ENCODE peak calls at places on chromosomes 6 and 20, in nine cellular contexts. Q is mesothelial cell of epicardium, M is thoracic aorta, J is endothelial cell, P is cardiac muscle cell, W is heart right ventricle, K is RWPE1, R is hepatocyte, T is neural crest cell. B is an unnamed sample.

GRCh38 chr6:79764758-79765157 is 133.6 kb downstream of the SH3BGRL2 start:
- DNase-seq in Q (no peak), M (no peak), J (no peak), P (no peak), W (no peak), K (no peak), R (no peak), T (no peak), B (no peak)

GRCh38 chr6:23414204-23414501 is 711.9 kb upstream of the NRSN1 start:
- DNase-seq in Q (no peak), M (no peak), J (no peak), P (peak), W (peak), K (no peak), R (peak), T (no peak), B (no peak)

GRCh38 chr6:1686117-1687098 is 76.7 kb downstream of the FOXC1 start:
- DNase-seq in Q (no peak), M (peak), J (no peak), P (peak), W (peak), K (peak), R (no peak), T (no peak), B (no peak)

GRCh38 chr6:156379946-156380707 is 397.1 kb upstream of the ARID1B start:
- DNase-seq in Q (no peak), M (no peak), J (no peak), P (peak), W (no peak), K (no peak), R (peak), T (no peak), B (no peak)

GRCh38 chr20:51604851-51605250 is 62.3 kb upstream of the NFATC2 start:
- DNase-seq in Q (no peak), M (no peak), J (no peak), P (no peak), W (no peak), K (no peak), R (no peak), T (no peak), B (no peak)

GRCh38 chr6:52352239-52353008 is 9.5 kb upstream of the PAQR8 start:
- DNase-seq in Q (no peak), M (peak), J (no peak), P (peak), W (no peak), K (peak), R (peak), T (no peak), B (no peak)

GRCh38 chr6:71733970-71734899 is 152.1 kb upstream of the RIMS1 start:
- DNase-seq in Q (no peak), M (no peak), J (no peak), P (no peak), W (no peak), K (no peak), R (no peak), T (no peak), B (no peak)

GRCh38 chr6:123716506-123716905 is 79.8 kb upstream of the TRDN start:
- DNase-seq in Q (no peak), M (no peak), J (no peak), P (no peak), W (no peak), K (no peak), R (no peak), T (no peak), B (no peak)

GRCh38 chr6:82076855-82077254 is 170.7 kb downstream of the IBTK start:
- DNase-seq in Q (no peak), M (no peak), J (no peak), P (no peak), W (no peak), K (no peak), R (no peak), T (no peak), B (no peak)

GRCh38 chr6:106446287-106446885 is 85.9 kb downstream of the CRYBG1 start:
- DNase-seq in Q (no peak), M (no peak), J (no peak), P (peak), W (no peak), K (peak), R (no peak), T (no peak), B (no peak)

GRCh38 chr20:24160563-24161355 is 172.2 kb upstream of the GGTLC1 start:
- DNase-seq in Q (no peak), M (no peak), J (peak), P (peak), W (peak), K (peak), R (peak), T (peak), B (no peak)
- TF ChIP-seq CTCF in Q (peak), M (peak), J (peak), P (peak), W (peak), K (peak), R (peak), T (peak), B (peak)

DNA sequence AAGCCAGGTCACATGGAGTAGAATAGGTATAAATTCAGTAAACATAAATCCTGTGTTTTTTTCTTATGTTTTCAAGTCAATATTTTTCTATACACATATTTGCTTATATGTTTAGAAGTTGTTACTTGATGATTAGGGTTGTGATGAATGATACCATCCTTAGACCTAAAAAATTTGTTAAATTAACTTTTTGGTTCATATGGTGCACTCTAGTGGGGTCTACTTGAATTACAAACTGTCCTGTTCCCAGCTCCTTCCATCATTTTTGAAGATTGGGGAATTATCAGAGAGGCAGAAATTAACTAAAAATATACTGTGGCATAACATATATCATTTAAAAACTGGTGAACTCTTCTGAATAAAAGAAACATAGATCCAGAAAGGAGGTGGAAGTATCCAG is 48.3 kb upstream of the RIPPLY2 start:
- DNase-seq in Q (no peak), M (no peak), J (no peak), P (no peak), W (no peak), K (no peak), R (no peak), T (no peak), B (no peak)
- TF ChIP-seq CTCF in Q (no peak), M (no peak), J (no peak), P (no peak), W (no peak), K (no peak), R (no peak), T (peak), B (no peak)

DNA sequence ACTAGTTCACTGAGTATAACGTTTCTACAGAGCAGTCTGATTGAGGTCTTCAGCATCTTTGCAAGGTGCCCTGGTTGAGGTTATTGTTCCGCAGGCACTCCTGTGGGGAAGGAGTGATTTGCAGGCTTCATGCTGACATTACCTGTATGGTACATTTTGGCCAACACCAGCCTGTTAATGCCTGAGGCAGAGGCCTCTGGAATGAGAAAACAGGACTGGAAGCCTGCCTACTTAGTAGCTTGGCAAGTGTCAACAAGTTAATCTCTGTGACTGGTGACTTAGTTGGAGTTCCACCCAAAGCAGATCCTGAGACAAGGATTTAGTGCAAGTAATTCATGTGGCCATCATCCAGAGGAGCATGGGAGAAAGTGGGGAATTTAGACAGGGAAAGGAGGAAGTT is 24.6 kb downstream of the MAS1 start:
- DNase-seq in Q (no peak), M (no peak), J (no peak), P (no peak), W (no peak), K (peak), R (no peak), T (no peak), B (no peak)
- TF ChIP-seq CTCF in Q (no peak), M (no peak), J (no peak), P (no peak), W (no peak), K (no peak), R (no peak), T (no peak), B (no peak)

GRCh38 chr6:17280552-17281090 is 540 bp upstream of the RBM24 start:
- DNase-seq in Q (peak), M (no peak), J (peak), P (peak), W (peak), K (no peak), R (peak), T (peak), B (peak)
- TF ChIP-seq CTCF in Q (no peak), M (no peak), J (no peak), P (peak), W (no peak), K (no peak), R (no peak), T (no peak), B (no peak)

DNA sequence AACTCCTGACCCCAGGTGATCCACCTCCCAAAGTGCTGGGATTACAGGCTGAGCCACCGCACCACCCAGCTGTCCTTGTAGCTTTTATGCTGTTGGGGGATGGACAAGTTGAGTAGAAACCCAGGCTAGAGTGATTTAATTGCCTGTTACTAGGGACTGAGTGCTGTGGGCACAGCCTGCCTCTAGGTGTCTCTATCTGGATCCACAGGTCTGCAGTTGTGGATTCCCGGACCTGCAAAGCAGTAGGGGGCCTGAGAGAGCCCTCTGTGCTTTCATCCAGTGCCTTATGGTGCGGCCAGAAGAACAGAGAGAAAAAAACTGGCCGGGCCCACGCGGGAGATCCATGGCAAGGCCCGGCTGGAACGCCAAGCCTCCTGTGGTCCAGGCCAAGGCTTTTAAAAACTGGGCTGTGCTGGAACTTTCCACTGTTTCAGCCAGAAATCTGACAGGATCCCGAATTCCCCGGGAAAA is 5.1 kb downstream of the SIRPA start:
- DNase-seq in Q (no peak), M (no peak), J (peak), P (peak), W (peak), K (peak), R (peak), T (peak), B (no peak)
- TF ChIP-seq CTCF in Q (no peak), M (peak), J (no peak), P (peak), W (peak), K (peak), R (peak), T (peak), B (peak)

GRCh38 chr20:34954905-34955231 is 738 bp downstream of the GSS start:
- DNase-seq in Q (no peak), M (no peak), J (peak), P (peak), W (peak), K (peak), R (peak), T (peak), B (no peak)

GRCh38 chr20:34956041-34956458 is 382 bp downstream of the MYH7B start:
- DNase-seq in Q (no peak), M (no peak), J (no peak), P (no peak), W (no peak), K (no peak), R (no peak), T (no peak), B (no peak)

GRCh38 chr20:34956751-34957472 is 1.2 kb downstream of the MYH7B start:
- DNase-seq in Q (no peak), M (no peak), J (no peak), P (no peak), W (no peak), K (no peak), R (no peak), T (no peak), B (no peak)

GRCh38 chr20:34953960-34954359 is 1.6 kb downstream of the GSS start:
- DNase-seq in Q (no peak), M (no peak), J (no peak), P (no peak), W (no peak), K (no peak), R (no peak), T (no peak), B (no peak)

GRCh38 chr20:34955232-34956040 is at the start of the genes GSS and MYH7B:
- DNase-seq in Q (peak), M (peak), J (peak), P (peak), W (peak), K (peak), R (peak), T (peak), B (peak)
- TF ChIP-seq CTCF in Q (peak), M (peak), J (no peak), P (peak), W (peak), K (peak), R (peak), T (peak), B (peak)

DNA sequence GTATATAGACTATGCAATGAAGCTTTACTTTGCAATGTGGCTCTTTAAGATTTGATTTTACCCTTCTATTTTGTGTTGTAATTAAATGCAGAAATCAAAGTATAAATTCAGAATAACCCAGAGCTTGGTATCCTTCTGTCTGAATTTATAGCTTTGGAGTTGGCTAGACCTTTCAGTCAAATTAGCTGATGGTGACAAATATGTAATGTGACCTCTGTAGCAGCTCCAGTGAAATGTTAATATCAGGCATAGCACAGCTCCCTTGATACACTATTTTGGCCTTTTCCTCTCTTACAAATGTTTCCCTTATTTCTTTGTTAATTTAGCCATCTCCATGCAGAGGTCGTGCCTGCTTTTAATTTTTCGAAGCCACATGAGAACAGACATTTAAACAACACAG is 11.1 kb downstream of the CBFA2T2 start:
- DNase-seq in Q (no peak), M (no peak), J (no peak), P (no peak), W (no peak), K (no peak), R (no peak), T (no peak), B (no peak)
- TF ChIP-seq CTCF in Q (no peak), M (no peak), J (no peak), P (no peak), W (no peak), K (no peak), R (no peak), T (no peak), B (no peak)

GRCh38 chr6:168333039-168333438 is 13.5 kb upstream of the DACT2 start:
- DNase-seq in Q (no peak), M (no peak), J (peak), P (no peak), W (no peak), K (no peak), R (no peak), T (no peak), B (no peak)
- TF ChIP-seq CTCF in Q (peak), M (no peak), J (peak), P (peak), W (peak), K (no peak), R (peak), T (peak), B (peak)

GRCh38 chr20:63641792-63642517 is 11.3 kb downstream of the STMN3 start:
- DNase-seq in Q (peak), M (no peak), J (peak), P (peak), W (peak), K (peak), R (peak), T (peak), B (peak)
- TF ChIP-seq CTCF in Q (peak), M (peak), J (peak), P (peak), W (peak), K (no peak), R (peak), T (peak), B (peak)